ENCODE peak calls at places on chromosomes 5 and 9, in seven cellular contexts. One of them, this sample, is unnamed.

GRCh38 chr5:100479079-100479688 is 56.0 kb upstream of the FAM174A start:
- DNase-seq in GM12865: peak
- DNase-seq in fibroblast of mammary gland: peak
- DNase-seq in lung: no peak
- DNase-seq in adrenal gland: no peak
- DNase-seq in upper lobe of right lung: no peak
- DNase-seq in stomach: no peak
- DNase-seq in this sample: peak

GRCh38 chr5:177376107-177376506 is 8.1 kb upstream of the SLC34A1 start:
- DNase-seq in GM12865: no peak
- DNase-seq in upper lobe of right lung: no peak
- DNase-seq in lung: no peak
- DNase-seq in stomach: no peak
- DNase-seq in adrenal gland: no peak
- DNase-seq in fibroblast of mammary gland: no peak
- DNase-seq in this sample: no peak

GRCh38 chr9:130570200-130570599 is 9.2 kb upstream of the FUBP3 start:
- DNase-seq in stomach: no peak
- DNase-seq in upper lobe of right lung: no peak
- DNase-seq in GM12865: no peak
- DNase-seq in lung: no peak
- DNase-seq in adrenal gland: no peak
- DNase-seq in fibroblast of mammary gland: peak
- DNase-seq in this sample: no peak

GRCh38 chr9:125749951-125750655 is 2.9 kb downstream of the PBX3 start:
- DNase-seq in stomach: no peak
- DNase-seq in lung: no peak
- DNase-seq in GM12865: no peak
- DNase-seq in upper lobe of right lung: no peak
- DNase-seq in fibroblast of mammary gland: no peak
- DNase-seq in adrenal gland: no peak
- DNase-seq in this sample: no peak

GRCh38 chr9:123929177-123929869 is 603 bp downstream of the DENND1A start:
- DNase-seq in lung: no peak
- DNase-seq in stomach: no peak
- DNase-seq in fibroblast of mammary gland: no peak
- DNase-seq in upper lobe of right lung: no peak
- DNase-seq in adrenal gland: peak
- DNase-seq in GM12865: peak
- DNase-seq in this sample: no peak

GRCh38 chr5:50440651-50441478 is at the start of gene EMB:
- DNase-seq in adrenal gland: peak
- DNase-seq in upper lobe of right lung: peak
- DNase-seq in GM12865: peak
- DNase-seq in fibroblast of mammary gland: peak
- DNase-seq in stomach: peak
- DNase-seq in lung: peak
- DNase-seq in this sample: peak

GRCh38 chr9:19298601-19299000 is 68.1 kb downstream of the DENND4C start:
- DNase-seq in fibroblast of mammary gland: no peak
- DNase-seq in stomach: no peak
- DNase-seq in GM12865: no peak
- DNase-seq in adrenal gland: no peak
- DNase-seq in upper lobe of right lung: no peak
- DNase-seq in lung: no peak
- DNase-seq in this sample: no peak

GRCh38 chr9:4117835-4118610 is 181.8 kb downstream of the GLIS3 start:
- DNase-seq in adrenal gland: peak
- DNase-seq in upper lobe of right lung: peak
- DNase-seq in fibroblast of mammary gland: no peak
- DNase-seq in stomach: no peak
- DNase-seq in lung: no peak
- DNase-seq in GM12865: peak
- DNase-seq in this sample: peak

GRCh38 chr5:101782352-101783087 is 513.6 kb downstream of the SLCO4C1 start:
- DNase-seq in adrenal gland: no peak
- DNase-seq in lung: no peak
- DNase-seq in stomach: no peak
- DNase-seq in upper lobe of right lung: no peak
- DNase-seq in fibroblast of mammary gland: no peak
- DNase-seq in GM12865: no peak
- DNase-seq in this sample: peak

GRCh38 chr9:73701415-73702057 is 549.9 kb downstream of the ANXA1 start:
- DNase-seq in upper lobe of right lung: no peak
- DNase-seq in adrenal gland: no peak
- DNase-seq in fibroblast of mammary gland: no peak
- DNase-seq in GM12865: no peak
- DNase-seq in stomach: no peak
- DNase-seq in lung: no peak
- DNase-seq in this sample: peak

GRCh38 chr5:134226441-134227192 is 744 bp upstream of the PPP2CA start:
- DNase-seq in stomach: peak
- DNase-seq in adrenal gland: no peak
- DNase-seq in GM12865: peak
- DNase-seq in upper lobe of right lung: no peak
- DNase-seq in fibroblast of mammary gland: no peak
- DNase-seq in lung: no peak
- DNase-seq in this sample: no peak

GRCh38 chr5:73596705-73597328 is 29.2 kb upstream of the ARHGEF28 start:
- DNase-seq in stomach: no peak
- DNase-seq in fibroblast of mammary gland: peak
- DNase-seq in adrenal gland: no peak
- DNase-seq in lung: no peak
- DNase-seq in GM12865: peak
- DNase-seq in upper lobe of right lung: no peak
- DNase-seq in this sample: peak

GRCh38 chr5:9046756-9047481 is 499.0 kb downstream of the SEMA5A start:
- DNase-seq in GM12865: no peak
- DNase-seq in lung: peak
- DNase-seq in fibroblast of mammary gland: peak
- DNase-seq in adrenal gland: peak
- DNase-seq in upper lobe of right lung: no peak
- DNase-seq in stomach: no peak
- DNase-seq in this sample: no peak

GRCh38 chr5:145495741-145496140 is 339.4 kb downstream of the PRELID2 start:
- DNase-seq in lung: no peak
- DNase-seq in fibroblast of mammary gland: peak
- DNase-seq in adrenal gland: peak
- DNase-seq in stomach: peak
- DNase-seq in GM12865: no peak
- DNase-seq in upper lobe of right lung: no peak
- DNase-seq in this sample: no peak

GRCh38 chr5:15992918-15993317 is 186.7 kb downstream of the MARCHF11 start:
- DNase-seq in upper lobe of right lung: no peak
- DNase-seq in lung: no peak
- DNase-seq in adrenal gland: no peak
- DNase-seq in fibroblast of mammary gland: peak
- DNase-seq in GM12865: no peak
- DNase-seq in stomach: no peak
- DNase-seq in this sample: no peak

GRCh38 chr9:76734716-76735115 is 29.5 kb upstream of the PCA3 start:
- DNase-seq in fibroblast of mammary gland: no peak
- DNase-seq in lung: no peak
- DNase-seq in stomach: no peak
- DNase-seq in adrenal gland: no peak
- DNase-seq in GM12865: no peak
- DNase-seq in upper lobe of right lung: no peak
- DNase-seq in this sample: no peak

DNA sequence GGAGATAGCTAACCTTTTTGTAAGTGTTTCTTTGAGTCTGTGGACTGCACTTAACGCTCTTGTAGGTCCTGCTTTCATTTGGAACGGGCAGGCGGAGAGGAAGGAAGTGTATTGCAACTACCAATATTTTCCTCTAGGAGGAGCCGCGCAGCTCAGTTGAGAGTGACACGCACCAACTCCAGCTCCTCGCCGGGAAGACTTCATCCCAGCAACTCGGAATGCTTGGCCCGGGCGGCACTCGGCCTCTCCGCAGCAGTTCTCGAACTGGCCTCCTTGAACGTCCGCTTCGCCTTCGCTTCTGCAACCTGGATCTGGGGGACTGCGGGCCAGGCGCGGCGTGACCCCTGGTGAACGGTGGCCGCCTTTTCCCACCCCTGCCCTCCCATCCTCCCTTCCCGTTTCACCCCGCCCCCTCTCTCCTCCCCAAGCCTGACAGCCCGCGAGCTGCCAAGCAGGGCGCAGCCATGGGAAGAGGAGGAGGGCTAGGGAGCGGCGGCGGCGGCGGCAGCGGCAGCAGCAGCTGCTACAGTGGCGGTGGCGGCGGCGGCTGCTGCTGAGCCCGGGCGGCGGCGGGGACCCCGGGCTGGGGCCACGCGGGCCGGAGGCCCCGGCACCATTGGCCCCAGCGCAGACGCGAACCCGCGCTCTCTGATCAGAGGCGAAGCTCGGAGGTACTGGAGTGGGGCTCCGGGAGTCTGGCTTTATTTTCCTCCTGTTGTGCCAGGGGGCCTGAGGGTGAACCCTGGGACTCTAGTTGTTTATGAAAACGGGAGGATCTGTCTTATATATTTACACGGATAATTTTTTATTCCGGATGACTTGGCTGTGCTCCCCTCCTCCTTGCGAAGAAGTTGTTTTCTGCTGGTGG is at the start of gene GHR:
- DNase-seq in fibroblast of mammary gland: peak
- DNase-seq in adrenal gland: peak
- DNase-seq in stomach: peak
- DNase-seq in GM12865: peak
- DNase-seq in upper lobe of right lung: peak
- DNase-seq in lung: peak
- DNase-seq in this sample: peak
- H3K4me3 ChIP-seq in fibroblast of mammary gland: peak
- H3K4me3 ChIP-seq in adrenal gland: peak
- H3K4me3 ChIP-seq in stomach: peak
- H3K4me3 ChIP-seq in GM12865: peak
- H3K4me3 ChIP-seq in upper lobe of right lung: peak
- H3K4me3 ChIP-seq in lung: peak
- H3K4me3 ChIP-seq in this sample: peak

GRCh38 chr5:140403613-140404012 is 2.0 kb downstream of the ANKHD1 start:
- DNase-seq in fibroblast of mammary gland: no peak
- DNase-seq in upper lobe of right lung: no peak
- DNase-seq in lung: no peak
- DNase-seq in GM12865: no peak
- DNase-seq in stomach: no peak
- DNase-seq in adrenal gland: no peak
- DNase-seq in this sample: no peak

GRCh38 chr5:140413230-140413629 is 11.6 kb downstream of the ANKHD1 start:
- DNase-seq in lung: no peak
- DNase-seq in adrenal gland: no peak
- DNase-seq in GM12865: no peak
- DNase-seq in stomach: no peak
- DNase-seq in fibroblast of mammary gland: no peak
- DNase-seq in upper lobe of right lung: no peak
- DNase-seq in this sample: no peak

GRCh38 chr5:140408750-140409241 is 7.2 kb downstream of the ANKHD1 start:
- DNase-seq in stomach: no peak
- DNase-seq in lung: no peak
- DNase-seq in upper lobe of right lung: no peak
- DNase-seq in GM12865: no peak
- DNase-seq in adrenal gland: no peak
- DNase-seq in fibroblast of mammary gland: no peak
- DNase-seq in this sample: peak
- TF ChIP-seq CTCF in stomach: no peak
- TF ChIP-seq CTCF in lung: no peak
- TF ChIP-seq CTCF in upper lobe of right lung: peak
- TF ChIP-seq CTCF in GM12865: no peak
- TF ChIP-seq CTCF in adrenal gland: no peak
- TF ChIP-seq CTCF in fibroblast of mammary gland: no peak
- TF ChIP-seq CTCF in this sample: peak

GRCh38 chr5:25570067-25570583 is 925.3 kb upstream of the CDH10 start:
- DNase-seq in upper lobe of right lung: no peak
- DNase-seq in adrenal gland: no peak
- DNase-seq in lung: no peak
- DNase-seq in fibroblast of mammary gland: no peak
- DNase-seq in GM12865: no peak
- DNase-seq in stomach: no peak
- DNase-seq in this sample: no peak

GRCh38 chr5:25573691-25574090 is 928.9 kb upstream of the CDH10 start:
- DNase-seq in upper lobe of right lung: no peak
- DNase-seq in stomach: no peak
- DNase-seq in lung: no peak
- DNase-seq in fibroblast of mammary gland: no peak
- DNase-seq in adrenal gland: no peak
- DNase-seq in GM12865: no peak
- DNase-seq in this sample: no peak

GRCh38 chr5:25567881-25568280 is 923.1 kb upstream of the CDH10 start:
- DNase-seq in GM12865: no peak
- DNase-seq in upper lobe of right lung: no peak
- DNase-seq in lung: no peak
- DNase-seq in adrenal gland: no peak
- DNase-seq in stomach: no peak
- DNase-seq in fibroblast of mammary gland: no peak
- DNase-seq in this sample: no peak

GRCh38 chr5:25568989-25569625 is 924.3 kb upstream of the CDH10 start:
- DNase-seq in upper lobe of right lung: no peak
- DNase-seq in GM12865: no peak
- DNase-seq in adrenal gland: no peak
- DNase-seq in stomach: no peak
- DNase-seq in fibroblast of mammary gland: no peak
- DNase-seq in lung: no peak
- DNase-seq in this sample: no peak

GRCh38 chr5:25568294-25568693 is 923.5 kb upstream of the CDH10 start:
- DNase-seq in fibroblast of mammary gland: no peak
- DNase-seq in upper lobe of right lung: no peak
- DNase-seq in GM12865: no peak
- DNase-seq in stomach: no peak
- DNase-seq in adrenal gland: no peak
- DNase-seq in lung: no peak
- DNase-seq in this sample: no peak
- H3K4me3 ChIP-seq in fibroblast of mammary gland: no peak
- H3K4me3 ChIP-seq in upper lobe of right lung: no peak
- H3K4me3 ChIP-seq in GM12865: no peak
- H3K4me3 ChIP-seq in stomach: no peak
- H3K4me3 ChIP-seq in adrenal gland: no peak
- H3K4me3 ChIP-seq in lung: no peak
- H3K4me3 ChIP-seq in this sample: no peak

DNA sequence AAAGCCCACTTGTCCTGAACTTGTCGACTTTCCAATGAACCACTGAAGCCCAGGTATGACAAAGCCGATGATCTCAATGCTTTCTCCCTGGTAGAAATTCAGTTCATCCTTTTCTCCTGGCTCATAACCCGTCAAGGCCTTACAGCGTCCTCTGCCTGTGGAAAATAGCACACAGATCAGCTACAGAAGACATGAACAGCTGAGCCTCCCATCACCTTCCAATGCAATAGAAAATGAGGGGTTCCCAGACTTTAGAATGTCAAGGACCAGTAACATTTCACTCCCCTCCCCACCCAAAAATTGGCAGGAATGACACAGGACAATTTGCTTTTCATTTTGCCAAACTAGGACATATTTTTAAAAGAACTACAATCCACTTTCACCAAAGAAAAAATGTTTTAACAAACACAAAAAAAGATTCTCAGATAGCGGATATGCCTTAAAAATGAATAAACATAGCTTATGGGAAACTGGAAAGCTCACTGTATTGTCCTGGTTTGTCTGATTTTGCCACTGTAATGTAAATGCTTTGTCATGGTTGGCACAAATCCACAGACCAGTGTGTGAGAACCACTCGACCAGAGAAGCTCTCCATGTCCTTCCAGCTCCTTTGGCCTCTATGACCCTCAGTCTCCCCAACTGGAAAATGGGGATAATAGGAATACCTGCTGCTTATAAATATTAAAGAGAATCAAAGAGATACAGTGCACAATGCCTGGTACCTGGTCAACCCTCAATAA is 24.4 kb downstream of the SH3TC2 start:
- DNase-seq in stomach: no peak
- DNase-seq in upper lobe of right lung: no peak
- DNase-seq in fibroblast of mammary gland: peak
- DNase-seq in adrenal gland: no peak
- DNase-seq in lung: no peak
- DNase-seq in GM12865: no peak
- DNase-seq in this sample: no peak
- TF ChIP-seq CTCF in stomach: no peak
- TF ChIP-seq CTCF in upper lobe of right lung: no peak
- TF ChIP-seq CTCF in fibroblast of mammary gland: no peak
- TF ChIP-seq CTCF in adrenal gland: no peak
- TF ChIP-seq CTCF in lung: no peak
- TF ChIP-seq CTCF in GM12865: no peak
- TF ChIP-seq CTCF in this sample: no peak